ENCODE peak calls at places on chromosomes 4 and X, in ten cellular contexts. One of them, this sample, is unnamed.

GRCh38 chrX:18607966-18608365 is 63.9 kb downstream of the RS1 start:
- DNase-seq in T-helper 2 cell: no peak
- DNase-seq in OCI-M1: peak; percentile 0
- DNase-seq in stimulated activated CD4-positive, alpha-beta T cell treated with anti-CD3 and anti-CD28 coated beads, Interleukin-1b, Interleukin-23, amount 100 ng/mL, for 48 hours: no peak
- DNase-seq in NCI-H1105: no peak
- DNase-seq in hippocampal formation: no peak
- DNase-seq in activated CD4-positive, alpha-beta T cell treated with anti-CD3 and anti-CD28 coated beads, Interleukin-2, amount 10 ng/mL, durations not matched to agents 7 days and 5 days: no peak
- DNase-seq in ecto neural progenitor cell: no peak
- DNase-seq in SHP77: no peak
- DNase-seq in activated T-helper 1 cell treated with Interleukin-2 at 50 U/mL for 16 hours: no peak
- DNase-seq in this sample: no peak

GRCh38 chrX:68415289-68415688 is 18.0 kb downstream of the OPHN1 start:
- DNase-seq in T-helper 2 cell: no peak
- DNase-seq in OCI-M1: peak; percentile 66
- DNase-seq in stimulated activated CD4-positive, alpha-beta T cell treated with anti-CD3 and anti-CD28 coated beads, Interleukin-1b, Interleukin-23, amount 100 ng/mL, for 48 hours: no peak
- DNase-seq in NCI-H1105: no peak
- DNase-seq in hippocampal formation: no peak
- DNase-seq in activated CD4-positive, alpha-beta T cell treated with anti-CD3 and anti-CD28 coated beads, Interleukin-2, amount 10 ng/mL, durations not matched to agents 7 days and 5 days: no peak
- DNase-seq in ecto neural progenitor cell: no peak
- DNase-seq in SHP77: no peak
- DNase-seq in activated T-helper 1 cell treated with Interleukin-2 at 50 U/mL for 16 hours: no peak
- DNase-seq in this sample: no peak

GRCh38 chrX:31126205-31126604 is 54.4 kb upstream of the FTHL17 start:
- DNase-seq in T-helper 2 cell: no peak
- DNase-seq in OCI-M1: no peak
- DNase-seq in stimulated activated CD4-positive, alpha-beta T cell treated with anti-CD3 and anti-CD28 coated beads, Interleukin-1b, Interleukin-23, amount 100 ng/mL, for 48 hours: no peak
- DNase-seq in NCI-H1105: no peak
- DNase-seq in hippocampal formation: no peak
- DNase-seq in activated CD4-positive, alpha-beta T cell treated with anti-CD3 and anti-CD28 coated beads, Interleukin-2, amount 10 ng/mL, durations not matched to agents 7 days and 5 days: no peak
- DNase-seq in ecto neural progenitor cell: no peak
- DNase-seq in SHP77: no peak
- DNase-seq in activated T-helper 1 cell treated with Interleukin-2 at 50 U/mL for 16 hours: no peak
- DNase-seq in this sample: no peak

GRCh38 chr4:111943796-111944203 is 201.5 kb upstream of the FAM241A start:
- DNase-seq in T-helper 2 cell: no peak
- DNase-seq in OCI-M1: peak; percentile 66
- DNase-seq in stimulated activated CD4-positive, alpha-beta T cell treated with anti-CD3 and anti-CD28 coated beads, Interleukin-1b, Interleukin-23, amount 100 ng/mL, for 48 hours: peak; percentile 3
- DNase-seq in NCI-H1105: peak; percentile 0
- DNase-seq in hippocampal formation: no peak
- DNase-seq in activated CD4-positive, alpha-beta T cell treated with anti-CD3 and anti-CD28 coated beads, Interleukin-2, amount 10 ng/mL, durations not matched to agents 7 days and 5 days: no peak
- DNase-seq in ecto neural progenitor cell: peak; percentile 64
- DNase-seq in SHP77: peak; percentile 35
- DNase-seq in activated T-helper 1 cell treated with Interleukin-2 at 50 U/mL for 16 hours: no peak
- DNase-seq in this sample: peak; percentile 18

GRCh38 chr4:53654300-53654758 is 63.0 kb upstream of the LNX1 start:
- DNase-seq in T-helper 2 cell: no peak
- DNase-seq in OCI-M1: no peak
- DNase-seq in stimulated activated CD4-positive, alpha-beta T cell treated with anti-CD3 and anti-CD28 coated beads, Interleukin-1b, Interleukin-23, amount 100 ng/mL, for 48 hours: no peak
- DNase-seq in NCI-H1105: no peak
- DNase-seq in hippocampal formation: no peak
- DNase-seq in activated CD4-positive, alpha-beta T cell treated with anti-CD3 and anti-CD28 coated beads, Interleukin-2, amount 10 ng/mL, durations not matched to agents 7 days and 5 days: no peak
- DNase-seq in ecto neural progenitor cell: no peak
- DNase-seq in SHP77: no peak
- DNase-seq in activated T-helper 1 cell treated with Interleukin-2 at 50 U/mL for 16 hours: no peak
- DNase-seq in this sample: peak; percentile 36

GRCh38 chrX:39819921-39820849 is 277.6 kb downstream of the BCOR start:
- DNase-seq in T-helper 2 cell: no peak
- DNase-seq in OCI-M1: no peak
- DNase-seq in stimulated activated CD4-positive, alpha-beta T cell treated with anti-CD3 and anti-CD28 coated beads, Interleukin-1b, Interleukin-23, amount 100 ng/mL, for 48 hours: peak; percentile 7
- DNase-seq in NCI-H1105: no peak
- DNase-seq in hippocampal formation: no peak
- DNase-seq in activated CD4-positive, alpha-beta T cell treated with anti-CD3 and anti-CD28 coated beads, Interleukin-2, amount 10 ng/mL, durations not matched to agents 7 days and 5 days: no peak
- DNase-seq in ecto neural progenitor cell: peak; percentile 68
- DNase-seq in SHP77: no peak
- DNase-seq in activated T-helper 1 cell treated with Interleukin-2 at 50 U/mL for 16 hours: no peak
- DNase-seq in this sample: no peak

GRCh38 chr4:118589471-118590055 is 95.6 kb upstream of the METTL14 start:
- DNase-seq in T-helper 2 cell: no peak
- DNase-seq in OCI-M1: no peak
- DNase-seq in stimulated activated CD4-positive, alpha-beta T cell treated with anti-CD3 and anti-CD28 coated beads, Interleukin-1b, Interleukin-23, amount 100 ng/mL, for 48 hours: no peak
- DNase-seq in NCI-H1105: no peak
- DNase-seq in hippocampal formation: no peak
- DNase-seq in activated CD4-positive, alpha-beta T cell treated with anti-CD3 and anti-CD28 coated beads, Interleukin-2, amount 10 ng/mL, durations not matched to agents 7 days and 5 days: no peak
- DNase-seq in ecto neural progenitor cell: no peak
- DNase-seq in SHP77: no peak
- DNase-seq in activated T-helper 1 cell treated with Interleukin-2 at 50 U/mL for 16 hours: no peak
- DNase-seq in this sample: no peak

GRCh38 chr4:3418029-3418762 is 23.6 kb upstream of the HGFAC start:
- DNase-seq in T-helper 2 cell: no peak
- DNase-seq in OCI-M1: no peak
- DNase-seq in stimulated activated CD4-positive, alpha-beta T cell treated with anti-CD3 and anti-CD28 coated beads, Interleukin-1b, Interleukin-23, amount 100 ng/mL, for 48 hours: no peak
- DNase-seq in NCI-H1105: no peak
- DNase-seq in hippocampal formation: no peak
- DNase-seq in activated CD4-positive, alpha-beta T cell treated with anti-CD3 and anti-CD28 coated beads, Interleukin-2, amount 10 ng/mL, durations not matched to agents 7 days and 5 days: no peak
- DNase-seq in ecto neural progenitor cell: no peak
- DNase-seq in SHP77: no peak
- DNase-seq in activated T-helper 1 cell treated with Interleukin-2 at 50 U/mL for 16 hours: no peak
- DNase-seq in this sample: no peak

GRCh38 chrX:42017971-42018370 is 94.6 kb upstream of the CASK start:
- DNase-seq in T-helper 2 cell: no peak
- DNase-seq in OCI-M1: no peak
- DNase-seq in stimulated activated CD4-positive, alpha-beta T cell treated with anti-CD3 and anti-CD28 coated beads, Interleukin-1b, Interleukin-23, amount 100 ng/mL, for 48 hours: no peak
- DNase-seq in NCI-H1105: no peak
- DNase-seq in hippocampal formation: no peak
- DNase-seq in activated CD4-positive, alpha-beta T cell treated with anti-CD3 and anti-CD28 coated beads, Interleukin-2, amount 10 ng/mL, durations not matched to agents 7 days and 5 days: no peak
- DNase-seq in ecto neural progenitor cell: no peak
- DNase-seq in SHP77: no peak
- DNase-seq in activated T-helper 1 cell treated with Interleukin-2 at 50 U/mL for 16 hours: no peak
- DNase-seq in this sample: no peak

GRCh38 chrX:645024-645376 is 14.4 kb downstream of the SHOX start:
- DNase-seq in T-helper 2 cell: no peak
- DNase-seq in OCI-M1: no peak
- DNase-seq in stimulated activated CD4-positive, alpha-beta T cell treated with anti-CD3 and anti-CD28 coated beads, Interleukin-1b, Interleukin-23, amount 100 ng/mL, for 48 hours: no peak
- DNase-seq in NCI-H1105: no peak
- DNase-seq in hippocampal formation: no peak
- DNase-seq in activated CD4-positive, alpha-beta T cell treated with anti-CD3 and anti-CD28 coated beads, Interleukin-2, amount 10 ng/mL, durations not matched to agents 7 days and 5 days: no peak
- DNase-seq in ecto neural progenitor cell: no peak
- DNase-seq in SHP77: no peak
- DNase-seq in activated T-helper 1 cell treated with Interleukin-2 at 50 U/mL for 16 hours: no peak
- DNase-seq in this sample: no peak

GRCh38 chr4:34108456-34108855 is 2135.9 kb downstream of the ARAP2 start:
- DNase-seq in T-helper 2 cell: no peak
- DNase-seq in OCI-M1: no peak
- DNase-seq in stimulated activated CD4-positive, alpha-beta T cell treated with anti-CD3 and anti-CD28 coated beads, Interleukin-1b, Interleukin-23, amount 100 ng/mL, for 48 hours: no peak
- DNase-seq in NCI-H1105: no peak
- DNase-seq in hippocampal formation: no peak
- DNase-seq in activated CD4-positive, alpha-beta T cell treated with anti-CD3 and anti-CD28 coated beads, Interleukin-2, amount 10 ng/mL, durations not matched to agents 7 days and 5 days: no peak
- DNase-seq in ecto neural progenitor cell: no peak
- DNase-seq in SHP77: no peak
- DNase-seq in activated T-helper 1 cell treated with Interleukin-2 at 50 U/mL for 16 hours: no peak
- DNase-seq in this sample: no peak

GRCh38 chr4:143405197-143405730 is 68.6 kb downstream of the GAB1 start:
- DNase-seq in T-helper 2 cell: no peak
- DNase-seq in OCI-M1: peak; percentile 85
- DNase-seq in stimulated activated CD4-positive, alpha-beta T cell treated with anti-CD3 and anti-CD28 coated beads, Interleukin-1b, Interleukin-23, amount 100 ng/mL, for 48 hours: no peak
- DNase-seq in NCI-H1105: no peak
- DNase-seq in hippocampal formation: no peak
- DNase-seq in activated CD4-positive, alpha-beta T cell treated with anti-CD3 and anti-CD28 coated beads, Interleukin-2, amount 10 ng/mL, durations not matched to agents 7 days and 5 days: no peak
- DNase-seq in ecto neural progenitor cell: no peak
- DNase-seq in SHP77: no peak
- DNase-seq in activated T-helper 1 cell treated with Interleukin-2 at 50 U/mL for 16 hours: no peak
- DNase-seq in this sample: no peak

GRCh38 chr4:38287090-38287843 is 327.1 kb downstream of the PTTG2 start:
- DNase-seq in T-helper 2 cell: no peak
- DNase-seq in OCI-M1: no peak
- DNase-seq in stimulated activated CD4-positive, alpha-beta T cell treated with anti-CD3 and anti-CD28 coated beads, Interleukin-1b, Interleukin-23, amount 100 ng/mL, for 48 hours: no peak
- DNase-seq in NCI-H1105: no peak
- DNase-seq in hippocampal formation: no peak
- DNase-seq in activated CD4-positive, alpha-beta T cell treated with anti-CD3 and anti-CD28 coated beads, Interleukin-2, amount 10 ng/mL, durations not matched to agents 7 days and 5 days: no peak
- DNase-seq in ecto neural progenitor cell: peak; percentile 52
- DNase-seq in SHP77: no peak
- DNase-seq in activated T-helper 1 cell treated with Interleukin-2 at 50 U/mL for 16 hours: no peak
- DNase-seq in this sample: no peak

GRCh38 chr4:159201168-159201567 is 98.3 kb downstream of the RAPGEF2 start:
- DNase-seq in T-helper 2 cell: no peak
- DNase-seq in OCI-M1: no peak
- DNase-seq in stimulated activated CD4-positive, alpha-beta T cell treated with anti-CD3 and anti-CD28 coated beads, Interleukin-1b, Interleukin-23, amount 100 ng/mL, for 48 hours: no peak
- DNase-seq in NCI-H1105: no peak
- DNase-seq in hippocampal formation: peak; percentile 39
- DNase-seq in activated CD4-positive, alpha-beta T cell treated with anti-CD3 and anti-CD28 coated beads, Interleukin-2, amount 10 ng/mL, durations not matched to agents 7 days and 5 days: no peak
- DNase-seq in ecto neural progenitor cell: no peak
- DNase-seq in SHP77: no peak
- DNase-seq in activated T-helper 1 cell treated with Interleukin-2 at 50 U/mL for 16 hours: no peak
- DNase-seq in this sample: no peak

GRCh38 chrX:39576081-39576701 is 521.6 kb downstream of the BCOR start:
- DNase-seq in T-helper 2 cell: no peak
- DNase-seq in OCI-M1: no peak
- DNase-seq in stimulated activated CD4-positive, alpha-beta T cell treated with anti-CD3 and anti-CD28 coated beads, Interleukin-1b, Interleukin-23, amount 100 ng/mL, for 48 hours: no peak
- DNase-seq in NCI-H1105: peak; percentile 81
- DNase-seq in hippocampal formation: no peak
- DNase-seq in activated CD4-positive, alpha-beta T cell treated with anti-CD3 and anti-CD28 coated beads, Interleukin-2, amount 10 ng/mL, durations not matched to agents 7 days and 5 days: no peak
- DNase-seq in ecto neural progenitor cell: peak; percentile 66
- DNase-seq in SHP77: peak; percentile 23
- DNase-seq in activated T-helper 1 cell treated with Interleukin-2 at 50 U/mL for 16 hours: no peak
- DNase-seq in this sample: no peak

GRCh38 chr4:931194-931959 is 739 bp downstream of the GAK start:
- DNase-seq in T-helper 2 cell: no peak
- DNase-seq in OCI-M1: peak; percentile 29
- DNase-seq in stimulated activated CD4-positive, alpha-beta T cell treated with anti-CD3 and anti-CD28 coated beads, Interleukin-1b, Interleukin-23, amount 100 ng/mL, for 48 hours: peak; percentile 16
- DNase-seq in NCI-H1105: no peak
- DNase-seq in hippocampal formation: no peak
- DNase-seq in activated CD4-positive, alpha-beta T cell treated with anti-CD3 and anti-CD28 coated beads, Interleukin-2, amount 10 ng/mL, durations not matched to agents 7 days and 5 days: peak; percentile 14
- DNase-seq in ecto neural progenitor cell: no peak
- DNase-seq in SHP77: no peak
- DNase-seq in activated T-helper 1 cell treated with Interleukin-2 at 50 U/mL for 16 hours: no peak
- DNase-seq in this sample: no peak

GRCh38 chr4:27176881-27177280 is 316.2 kb downstream of the STIM2 start:
- DNase-seq in T-helper 2 cell: no peak
- DNase-seq in OCI-M1: no peak
- DNase-seq in stimulated activated CD4-positive, alpha-beta T cell treated with anti-CD3 and anti-CD28 coated beads, Interleukin-1b, Interleukin-23, amount 100 ng/mL, for 48 hours: no peak
- DNase-seq in NCI-H1105: no peak
- DNase-seq in hippocampal formation: no peak
- DNase-seq in activated CD4-positive, alpha-beta T cell treated with anti-CD3 and anti-CD28 coated beads, Interleukin-2, amount 10 ng/mL, durations not matched to agents 7 days and 5 days: no peak
- DNase-seq in ecto neural progenitor cell: no peak
- DNase-seq in SHP77: no peak
- DNase-seq in activated T-helper 1 cell treated with Interleukin-2 at 50 U/mL for 16 hours: no peak
- DNase-seq in this sample: no peak

GRCh38 chr4:173536808-173537429 is 6.9 kb upstream of the HAND2 start:
- DNase-seq in T-helper 2 cell: no peak
- DNase-seq in OCI-M1: no peak
- DNase-seq in stimulated activated CD4-positive, alpha-beta T cell treated with anti-CD3 and anti-CD28 coated beads, Interleukin-1b, Interleukin-23, amount 100 ng/mL, for 48 hours: no peak
- DNase-seq in NCI-H1105: no peak
- DNase-seq in hippocampal formation: no peak
- DNase-seq in activated CD4-positive, alpha-beta T cell treated with anti-CD3 and anti-CD28 coated beads, Interleukin-2, amount 10 ng/mL, durations not matched to agents 7 days and 5 days: no peak
- DNase-seq in ecto neural progenitor cell: peak; percentile 76
- DNase-seq in SHP77: no peak
- DNase-seq in activated T-helper 1 cell treated with Interleukin-2 at 50 U/mL for 16 hours: no peak
- DNase-seq in this sample: no peak

GRCh38 chr4:102684605-102685052 is 76.1 kb downstream of the MANBA start:
- DNase-seq in T-helper 2 cell: no peak
- DNase-seq in OCI-M1: peak; percentile 84
- DNase-seq in stimulated activated CD4-positive, alpha-beta T cell treated with anti-CD3 and anti-CD28 coated beads, Interleukin-1b, Interleukin-23, amount 100 ng/mL, for 48 hours: no peak
- DNase-seq in NCI-H1105: no peak
- DNase-seq in hippocampal formation: no peak
- DNase-seq in activated CD4-positive, alpha-beta T cell treated with anti-CD3 and anti-CD28 coated beads, Interleukin-2, amount 10 ng/mL, durations not matched to agents 7 days and 5 days: no peak
- DNase-seq in ecto neural progenitor cell: no peak
- DNase-seq in SHP77: no peak
- DNase-seq in activated T-helper 1 cell treated with Interleukin-2 at 50 U/mL for 16 hours: no peak
- DNase-seq in this sample: no peak

GRCh38 chrX:30570505-30570904 is 7.1 kb downstream of the TASL start:
- DNase-seq in T-helper 2 cell: no peak
- DNase-seq in OCI-M1: peak; percentile 43
- DNase-seq in stimulated activated CD4-positive, alpha-beta T cell treated with anti-CD3 and anti-CD28 coated beads, Interleukin-1b, Interleukin-23, amount 100 ng/mL, for 48 hours: no peak
- DNase-seq in NCI-H1105: peak; percentile 1
- DNase-seq in hippocampal formation: no peak
- DNase-seq in activated CD4-positive, alpha-beta T cell treated with anti-CD3 and anti-CD28 coated beads, Interleukin-2, amount 10 ng/mL, durations not matched to agents 7 days and 5 days: no peak
- DNase-seq in ecto neural progenitor cell: no peak
- DNase-seq in SHP77: no peak
- DNase-seq in activated T-helper 1 cell treated with Interleukin-2 at 50 U/mL for 16 hours: no peak
- DNase-seq in this sample: no peak

GRCh38 chr4:85968945-85969830 is 390.7 kb downstream of the MAPK10 start:
- DNase-seq in T-helper 2 cell: no peak
- DNase-seq in OCI-M1: peak; percentile 88
- DNase-seq in stimulated activated CD4-positive, alpha-beta T cell treated with anti-CD3 and anti-CD28 coated beads, Interleukin-1b, Interleukin-23, amount 100 ng/mL, for 48 hours: no peak
- DNase-seq in NCI-H1105: peak; percentile 18
- DNase-seq in hippocampal formation: peak; percentile 75
- DNase-seq in activated CD4-positive, alpha-beta T cell treated with anti-CD3 and anti-CD28 coated beads, Interleukin-2, amount 10 ng/mL, durations not matched to agents 7 days and 5 days: no peak
- DNase-seq in ecto neural progenitor cell: no peak
- DNase-seq in SHP77: peak; percentile 29
- DNase-seq in activated T-helper 1 cell treated with Interleukin-2 at 50 U/mL for 16 hours: no peak
- DNase-seq in this sample: peak; percentile 54

GRCh38 chr4:48030470-48030869 is 13.9 kb downstream of the NIPAL1 start:
- DNase-seq in T-helper 2 cell: no peak
- DNase-seq in OCI-M1: no peak
- DNase-seq in stimulated activated CD4-positive, alpha-beta T cell treated with anti-CD3 and anti-CD28 coated beads, Interleukin-1b, Interleukin-23, amount 100 ng/mL, for 48 hours: no peak
- DNase-seq in NCI-H1105: no peak
- DNase-seq in hippocampal formation: no peak
- DNase-seq in activated CD4-positive, alpha-beta T cell treated with anti-CD3 and anti-CD28 coated beads, Interleukin-2, amount 10 ng/mL, durations not matched to agents 7 days and 5 days: no peak
- DNase-seq in ecto neural progenitor cell: no peak
- DNase-seq in SHP77: no peak
- DNase-seq in activated T-helper 1 cell treated with Interleukin-2 at 50 U/mL for 16 hours: no peak
- DNase-seq in this sample: no peak

GRCh38 chrX:10833299-10834169 is 213.1 kb upstream of the MID1 start:
- DNase-seq in T-helper 2 cell: no peak
- DNase-seq in OCI-M1: no peak
- DNase-seq in stimulated activated CD4-positive, alpha-beta T cell treated with anti-CD3 and anti-CD28 coated beads, Interleukin-1b, Interleukin-23, amount 100 ng/mL, for 48 hours: no peak
- DNase-seq in NCI-H1105: no peak
- DNase-seq in hippocampal formation: no peak
- DNase-seq in activated CD4-positive, alpha-beta T cell treated with anti-CD3 and anti-CD28 coated beads, Interleukin-2, amount 10 ng/mL, durations not matched to agents 7 days and 5 days: no peak
- DNase-seq in ecto neural progenitor cell: peak; percentile 57
- DNase-seq in SHP77: peak; percentile 49
- DNase-seq in activated T-helper 1 cell treated with Interleukin-2 at 50 U/mL for 16 hours: no peak
- DNase-seq in this sample: peak; percentile 21

GRCh38 chr4:187006189-187006618 is 282.5 kb upstream of the FAT1 start:
- DNase-seq in T-helper 2 cell: no peak
- DNase-seq in OCI-M1: no peak
- DNase-seq in stimulated activated CD4-positive, alpha-beta T cell treated with anti-CD3 and anti-CD28 coated beads, Interleukin-1b, Interleukin-23, amount 100 ng/mL, for 48 hours: no peak
- DNase-seq in NCI-H1105: no peak
- DNase-seq in hippocampal formation: no peak
- DNase-seq in activated CD4-positive, alpha-beta T cell treated with anti-CD3 and anti-CD28 coated beads, Interleukin-2, amount 10 ng/mL, durations not matched to agents 7 days and 5 days: no peak
- DNase-seq in ecto neural progenitor cell: no peak
- DNase-seq in SHP77: no peak
- DNase-seq in activated T-helper 1 cell treated with Interleukin-2 at 50 U/mL for 16 hours: no peak
- DNase-seq in this sample: no peak

GRCh38 chr4:122798101-122798500 is 28.5 kb upstream of the FGF2 start:
- DNase-seq in T-helper 2 cell: no peak
- DNase-seq in OCI-M1: peak; percentile 95
- DNase-seq in stimulated activated CD4-positive, alpha-beta T cell treated with anti-CD3 and anti-CD28 coated beads, Interleukin-1b, Interleukin-23, amount 100 ng/mL, for 48 hours: no peak
- DNase-seq in NCI-H1105: peak; percentile 35
- DNase-seq in hippocampal formation: peak; percentile 14
- DNase-seq in activated CD4-positive, alpha-beta T cell treated with anti-CD3 and anti-CD28 coated beads, Interleukin-2, amount 10 ng/mL, durations not matched to agents 7 days and 5 days: no peak
- DNase-seq in ecto neural progenitor cell: no peak
- DNase-seq in SHP77: no peak
- DNase-seq in activated T-helper 1 cell treated with Interleukin-2 at 50 U/mL for 16 hours: no peak
- DNase-seq in this sample: peak; percentile 47

GRCh38 chr4:113822555-113823290 is 61.2 kb upstream of the CAMK2D start:
- DNase-seq in T-helper 2 cell: no peak
- DNase-seq in OCI-M1: no peak
- DNase-seq in stimulated activated CD4-positive, alpha-beta T cell treated with anti-CD3 and anti-CD28 coated beads, Interleukin-1b, Interleukin-23, amount 100 ng/mL, for 48 hours: no peak
- DNase-seq in NCI-H1105: no peak
- DNase-seq in hippocampal formation: no peak
- DNase-seq in activated CD4-positive, alpha-beta T cell treated with anti-CD3 and anti-CD28 coated beads, Interleukin-2, amount 10 ng/mL, durations not matched to agents 7 days and 5 days: no peak
- DNase-seq in ecto neural progenitor cell: no peak
- DNase-seq in SHP77: no peak
- DNase-seq in activated T-helper 1 cell treated with Interleukin-2 at 50 U/mL for 16 hours: no peak
- DNase-seq in this sample: no peak

GRCh38 chrX:136268051-136269048 is 17.1 kb upstream of the MAP7D3 start:
- DNase-seq in T-helper 2 cell: peak; percentile 13
- DNase-seq in OCI-M1: peak; percentile 50
- DNase-seq in stimulated activated CD4-positive, alpha-beta T cell treated with anti-CD3 and anti-CD28 coated beads, Interleukin-1b, Interleukin-23, amount 100 ng/mL, for 48 hours: peak; percentile 26
- DNase-seq in NCI-H1105: no peak
- DNase-seq in hippocampal formation: peak; percentile 22
- DNase-seq in activated CD4-positive, alpha-beta T cell treated with anti-CD3 and anti-CD28 coated beads, Interleukin-2, amount 10 ng/mL, durations not matched to agents 7 days and 5 days: peak; percentile 60
- DNase-seq in ecto neural progenitor cell: peak; percentile 46
- DNase-seq in SHP77: peak; percentile 4
- DNase-seq in activated T-helper 1 cell treated with Interleukin-2 at 50 U/mL for 16 hours: peak; percentile 4
- DNase-seq in this sample: peak; percentile 27

GRCh38 chr4:143773998-143774898 is 73.8 kb upstream of the FREM3 start:
- DNase-seq in T-helper 2 cell: no peak
- DNase-seq in OCI-M1: peak; percentile 94
- DNase-seq in stimulated activated CD4-positive, alpha-beta T cell treated with anti-CD3 and anti-CD28 coated beads, Interleukin-1b, Interleukin-23, amount 100 ng/mL, for 48 hours: peak; percentile 56
- DNase-seq in NCI-H1105: no peak
- DNase-seq in hippocampal formation: no peak
- DNase-seq in activated CD4-positive, alpha-beta T cell treated with anti-CD3 and anti-CD28 coated beads, Interleukin-2, amount 10 ng/mL, durations not matched to agents 7 days and 5 days: peak; percentile 51
- DNase-seq in ecto neural progenitor cell: peak; percentile 54
- DNase-seq in SHP77: peak; percentile 9
- DNase-seq in activated T-helper 1 cell treated with Interleukin-2 at 50 U/mL for 16 hours: no peak
- DNase-seq in this sample: peak; percentile 81